ENCODE peak calls at places on chromosomes 6 and 20, in eight cellular contexts. One of them, this sample, is unnamed.

GRCh38 chr6:27608916-27609883 is 136.3 kb upstream of the ZNF184 start:
- DNase-seq in uterus: no peak
- DNase-seq in A549: peak
- DNase-seq in IMR-90: peak
- DNase-seq in tibial nerve: no peak
- DNase-seq in GM12878: peak
- DNase-seq in stomach: no peak
- DNase-seq in upper lobe of left lung: no peak
- DNase-seq in this sample: peak

GRCh38 chr20:17108896-17109295 is 117.9 kb upstream of the PCSK2 start:
- DNase-seq in stomach: no peak
- DNase-seq in GM12878: no peak
- DNase-seq in A549: no peak
- DNase-seq in uterus: no peak
- DNase-seq in upper lobe of left lung: no peak
- DNase-seq in tibial nerve: no peak
- DNase-seq in IMR-90: no peak
- DNase-seq in this sample: no peak

GRCh38 chr6:41430875-41431274 is 95.5 kb downstream of the NCR2 start:
- DNase-seq in IMR-90: peak
- DNase-seq in uterus: no peak
- DNase-seq in tibial nerve: no peak
- DNase-seq in A549: peak
- DNase-seq in stomach: no peak
- DNase-seq in upper lobe of left lung: no peak
- DNase-seq in GM12878: no peak
- DNase-seq in this sample: peak

GRCh38 chr6:157525292-157525889 is 144.4 kb downstream of the ZDHHC14 start:
- DNase-seq in A549: no peak
- DNase-seq in GM12878: no peak
- DNase-seq in upper lobe of left lung: no peak
- DNase-seq in stomach: no peak
- DNase-seq in IMR-90: no peak
- DNase-seq in uterus: no peak
- DNase-seq in tibial nerve: no peak
- DNase-seq in this sample: no peak

GRCh38 chr6:122789862-122790739 is 1.0 kb downstream of the SMPDL3A start:
- DNase-seq in A549: no peak
- DNase-seq in stomach: no peak
- DNase-seq in GM12878: no peak
- DNase-seq in tibial nerve: no peak
- DNase-seq in uterus: peak
- DNase-seq in IMR-90: peak
- DNase-seq in upper lobe of left lung: no peak
- DNase-seq in this sample: peak

GRCh38 chr6:108027594-108027993 is 46.9 kb downstream of the OSTM1 start:
- DNase-seq in A549: peak
- DNase-seq in IMR-90: peak
- DNase-seq in stomach: peak
- DNase-seq in GM12878: no peak
- DNase-seq in tibial nerve: no peak
- DNase-seq in upper lobe of left lung: no peak
- DNase-seq in uterus: no peak
- DNase-seq in this sample: no peak

GRCh38 chr6:23244300-23244699 is 674.9 kb downstream of the HDGFL1 start:
- DNase-seq in tibial nerve: no peak
- DNase-seq in stomach: no peak
- DNase-seq in IMR-90: peak
- DNase-seq in GM12878: no peak
- DNase-seq in uterus: no peak
- DNase-seq in A549: no peak
- DNase-seq in upper lobe of left lung: no peak
- DNase-seq in this sample: no peak

GRCh38 chr20:54488442-54488841 is 13.0 kb downstream of the DOK5 start:
- DNase-seq in stomach: no peak
- DNase-seq in GM12878: no peak
- DNase-seq in uterus: no peak
- DNase-seq in upper lobe of left lung: no peak
- DNase-seq in IMR-90: no peak
- DNase-seq in A549: no peak
- DNase-seq in tibial nerve: no peak
- DNase-seq in this sample: no peak

GRCh38 chr6:44737349-44737748 is 349.8 kb downstream of the CDC5L start:
- DNase-seq in upper lobe of left lung: peak
- DNase-seq in A549: no peak
- DNase-seq in IMR-90: no peak
- DNase-seq in uterus: no peak
- DNase-seq in tibial nerve: no peak
- DNase-seq in GM12878: no peak
- DNase-seq in stomach: no peak
- DNase-seq in this sample: no peak

GRCh38 chr6:47083586-47084047 is 41.5 kb upstream of the ADGRF1 start:
- DNase-seq in IMR-90: peak
- DNase-seq in upper lobe of left lung: no peak
- DNase-seq in stomach: peak
- DNase-seq in uterus: peak
- DNase-seq in GM12878: no peak
- DNase-seq in tibial nerve: peak
- DNase-seq in A549: no peak
- DNase-seq in this sample: no peak

GRCh38 chr6:127725821-127726220 is 148.8 kb downstream of the C6orf58 start:
- DNase-seq in GM12878: no peak
- DNase-seq in IMR-90: no peak
- DNase-seq in upper lobe of left lung: no peak
- DNase-seq in tibial nerve: no peak
- DNase-seq in uterus: no peak
- DNase-seq in stomach: no peak
- DNase-seq in A549: no peak
- DNase-seq in this sample: no peak

GRCh38 chr20:4813076-4813838 is 91.5 kb downstream of the PRND start:
- DNase-seq in tibial nerve: no peak
- DNase-seq in stomach: no peak
- DNase-seq in uterus: no peak
- DNase-seq in A549: no peak
- DNase-seq in upper lobe of left lung: peak
- DNase-seq in GM12878: peak
- DNase-seq in IMR-90: no peak
- DNase-seq in this sample: peak
- TF ChIP-seq POLR2A in tibial nerve: no peak
- TF ChIP-seq POLR2A in stomach: no peak
- TF ChIP-seq POLR2A in uterus: no peak
- TF ChIP-seq POLR2A in A549: no peak
- TF ChIP-seq POLR2A in upper lobe of left lung: no peak
- TF ChIP-seq POLR2A in GM12878: peak
- TF ChIP-seq POLR2A in IMR-90: no peak
- TF ChIP-seq POLR2A in this sample: no peak

DNA sequence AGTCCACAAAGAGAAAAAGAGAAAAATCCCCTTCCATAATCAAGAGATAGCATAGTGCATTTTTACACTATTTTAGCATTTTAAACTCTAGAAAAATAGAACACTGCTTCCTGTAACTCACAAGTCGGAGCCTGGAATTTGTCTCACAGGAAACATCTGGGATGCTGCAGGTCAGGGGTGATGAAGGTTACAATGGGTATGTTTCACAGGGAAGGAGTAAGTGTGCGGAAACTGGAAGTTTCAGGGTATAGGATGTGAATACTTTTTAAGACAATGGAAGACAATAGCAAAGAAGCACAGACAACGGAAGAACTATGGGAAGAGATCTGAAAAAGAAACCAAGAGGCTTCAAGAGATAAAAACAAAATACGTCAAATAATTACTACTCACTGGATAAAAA is 361.0 kb upstream of the MARCKS start:
- DNase-seq in A549: no peak
- DNase-seq in stomach: no peak
- DNase-seq in tibial nerve: no peak
- DNase-seq in IMR-90: no peak
- DNase-seq in uterus: peak
- DNase-seq in GM12878: no peak
- DNase-seq in upper lobe of left lung: no peak
- DNase-seq in this sample: no peak
- TF ChIP-seq POLR2A in A549: no peak
- TF ChIP-seq POLR2A in stomach: no peak
- TF ChIP-seq POLR2A in tibial nerve: no peak
- TF ChIP-seq POLR2A in IMR-90: no peak
- TF ChIP-seq POLR2A in uterus: no peak
- TF ChIP-seq POLR2A in GM12878: no peak
- TF ChIP-seq POLR2A in upper lobe of left lung: no peak
- TF ChIP-seq POLR2A in this sample: no peak

DNA sequence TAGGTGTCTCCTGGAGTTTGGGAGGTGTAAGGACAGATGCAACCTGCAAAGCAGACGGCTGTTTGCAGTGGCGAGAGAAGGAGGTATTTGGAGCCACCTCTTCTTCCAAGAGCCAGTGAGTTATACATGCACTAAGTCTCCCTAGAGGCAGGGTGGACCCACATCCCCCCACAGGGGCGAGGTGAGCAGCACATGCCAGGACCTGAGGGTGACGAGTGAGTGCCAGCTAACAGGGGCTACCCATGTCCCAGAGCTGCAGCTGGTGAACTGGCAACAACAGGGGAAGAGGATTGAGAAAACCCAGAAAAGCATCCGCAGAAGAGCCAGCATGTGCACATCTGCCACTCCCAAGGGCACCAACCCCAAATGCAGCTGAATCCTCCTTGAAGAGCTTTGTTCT is 95.1 kb downstream of the CD83 start:
- DNase-seq in GM12878: no peak
- DNase-seq in IMR-90: no peak
- DNase-seq in stomach: no peak
- DNase-seq in A549: no peak
- DNase-seq in tibial nerve: no peak
- DNase-seq in upper lobe of left lung: no peak
- DNase-seq in uterus: no peak
- DNase-seq in this sample: peak
- TF ChIP-seq POLR2A in GM12878: no peak
- TF ChIP-seq POLR2A in IMR-90: no peak
- TF ChIP-seq POLR2A in stomach: no peak
- TF ChIP-seq POLR2A in A549: no peak
- TF ChIP-seq POLR2A in tibial nerve: no peak
- TF ChIP-seq POLR2A in upper lobe of left lung: no peak
- TF ChIP-seq POLR2A in uterus: no peak
- TF ChIP-seq POLR2A in this sample: no peak

GRCh38 chr6:105943514-105943913 is 142.6 kb upstream of the PRDM1 start:
- DNase-seq in stomach: no peak
- DNase-seq in IMR-90: no peak
- DNase-seq in uterus: no peak
- DNase-seq in GM12878: no peak
- DNase-seq in A549: no peak
- DNase-seq in tibial nerve: no peak
- DNase-seq in upper lobe of left lung: no peak
- DNase-seq in this sample: no peak
- TF ChIP-seq POLR2A in stomach: no peak
- TF ChIP-seq POLR2A in IMR-90: no peak
- TF ChIP-seq POLR2A in uterus: no peak
- TF ChIP-seq POLR2A in GM12878: no peak
- TF ChIP-seq POLR2A in A549: no peak
- TF ChIP-seq POLR2A in tibial nerve: no peak
- TF ChIP-seq POLR2A in upper lobe of left lung: no peak
- TF ChIP-seq POLR2A in this sample: no peak

GRCh38 chr6:137728386-137729349 is 138.4 kb upstream of the TNFAIP3 start:
- DNase-seq in IMR-90: peak
- DNase-seq in A549: peak
- DNase-seq in upper lobe of left lung: no peak
- DNase-seq in GM12878: no peak
- DNase-seq in tibial nerve: no peak
- DNase-seq in stomach: no peak
- DNase-seq in uterus: no peak
- DNase-seq in this sample: no peak
- TF ChIP-seq POLR2A in IMR-90: no peak
- TF ChIP-seq POLR2A in A549: no peak
- TF ChIP-seq POLR2A in upper lobe of left lung: peak
- TF ChIP-seq POLR2A in GM12878: no peak
- TF ChIP-seq POLR2A in tibial nerve: no peak
- TF ChIP-seq POLR2A in stomach: no peak
- TF ChIP-seq POLR2A in uterus: no peak
- TF ChIP-seq POLR2A in this sample: no peak